ENCODE peak calls at places on chromosomes 13 and 19, in eight cellular contexts. M, P, I, V, D, T, C and Q are unnamed samples.

GRCh38 chr19:11673608-11674041 is 65.1 kb downstream of the ZNF823 start:
- DNase-seq in M (peak; percentile 78), P (no peak), I (peak; percentile 86), V (no peak), D (peak; percentile 73), T (no peak), C (peak; percentile 53), Q (peak; percentile 65)

GRCh38 chr13:91078093-91078679 is 269.3 kb upstream of the MIR17HG start:
- DNase-seq in M (peak; percentile 34), P (no peak), I (no peak), V (no peak), D (no peak), T (no peak), C (no peak), Q (no peak)

GRCh38 chr13:59480857-59481256 is 682.9 kb downstream of the DIAPH3 start:
- DNase-seq in M (no peak), P (no peak), I (no peak), V (no peak), D (no peak), T (no peak), C (no peak), Q (no peak)

GRCh38 chr19:18266863-18267686 is 7.2 kb downstream of the IQCN start:
- DNase-seq in M (no peak), P (no peak), I (no peak), V (peak; percentile 6), D (no peak), T (no peak), C (no peak), Q (no peak)

GRCh38 chr19:38433268-38433733 is at the start of gene RYR1:
- DNase-seq in M (peak; percentile 26), P (peak; percentile 27), I (peak; percentile 90), V (peak; percentile 25), D (peak; percentile 86), T (no peak), C (no peak), Q (peak; percentile 77)

GRCh38 chr13:113204378-113204734 is 4.1 kb downstream of the PCID2 start:
- DNase-seq in M (no peak), P (no peak), I (no peak), V (no peak), D (no peak), T (no peak), C (no peak), Q (no peak)

GRCh38 chr19:53903055-53903680 is 5.9 kb upstream of the CACNG7 start:
- DNase-seq in M (peak; percentile 48), P (no peak), I (peak; percentile 92), V (no peak), D (no peak), T (no peak), C (no peak), Q (no peak)

GRCh38 chr19:40397568-40397906 is 7.6 kb upstream of the HIPK4 start:
- DNase-seq in M (no peak), P (no peak), I (no peak), V (no peak), D (no peak), T (no peak), C (no peak), Q (peak; percentile 82)

GRCh38 chr13:33109319-33109718 is 93.1 kb downstream of the KL start:
- DNase-seq in M (no peak), P (no peak), I (no peak), V (no peak), D (no peak), T (no peak), C (no peak), Q (no peak)